ENCODE peak calls at places on chromosome 2, in four cellular contexts. Q, A, K and V are unnamed samples.
A peak's percentile ranks its signal among the peaks of the same experiment; 100 is the strongest.

GRCh38 chr2:68404164-68404563 is 39.1 kb downstream of the PLEK start:
- DNase-seq in K (no peak), Q (no peak), A (no peak), V (no peak)

GRCh38 chr2:207531024-207531411 is 1.3 kb downstream of the CREB1 start:
- DNase-seq in A (no peak), K (no peak), Q (peak; percentile 19), V (peak; percentile 70)

GRCh38 chr2:108560895-108561530 is 26.7 kb downstream of the LIMS1 start:
- DNase-seq in Q (no peak), K (no peak), A (no peak), V (no peak)

GRCh38 chr2:46230677-46231425 is 66.4 kb upstream of the EPAS1 start:
- DNase-seq in K (no peak), A (no peak), Q (no peak), V (no peak)

GRCh38 chr2:149861034-149861433 is 273.5 kb upstream of the MMADHC start:
- DNase-seq in K (no peak), A (no peak), Q (no peak), V (no peak)

GRCh38 chr2:73870084-73870483 is 22.7 kb upstream of the ACTG2 start:
- DNase-seq in K (no peak), Q (no peak), A (no peak), V (no peak)

GRCh38 chr2:240646900-240647502 is 21.7 kb downstream of the GPR35 start:
- DNase-seq in A (no peak), K (no peak), Q (no peak), V (no peak)

GRCh38 chr2:177245010-177245422 is 19.5 kb downstream of the NFE2L2 start:
- DNase-seq in K (no peak), Q (no peak), A (no peak), V (no peak)

GRCh38 chr2:128315829-128316776 is 2.6 kb downstream of the HS6ST1 start:
- DNase-seq in K (no peak), A (no peak), Q (no peak), V (peak; percentile 1)

GRCh38 chr2:138919336-138919735 is 139.1 kb upstream of the NXPH2 start:
- DNase-seq in K (no peak), A (no peak), Q (peak; percentile 21), V (no peak)

GRCh38 chr2:74708883-74709282 is 54.8 kb downstream of the SEMA4F start:
- DNase-seq in K (no peak), A (no peak), Q (no peak), V (no peak)

GRCh38 chr2:28358668-28359201 is 33.9 kb upstream of the FOSL2 start:
- DNase-seq in A (no peak), K (no peak), Q (no peak), V (peak; percentile 61)

GRCh38 chr2:217710218-217710565 is 292.6 kb downstream of the TNS1 start:
- DNase-seq in A (no peak), K (no peak), Q (no peak), V (no peak)

GRCh38 chr2:222861411-222862067 is 703 bp downstream of the ACSL3 start:
- DNase-seq in Q (no peak), K (peak; percentile 24), A (peak; percentile 26), V (peak; percentile 65)

GRCh38 chr2:67840460-67841068 is 222.2 kb downstream of the C1D start:
- DNase-seq in A (peak; percentile 8), Q (peak; percentile 80), K (no peak), V (no peak)

GRCh38 chr2:16112972-16113560 is 172.7 kb downstream of the MYCN start:
- DNase-seq in Q (no peak), A (no peak), K (no peak), V (no peak)